ENCODE peak calls at places on chromosomes 7 and 10, in six cellular contexts. S is substantia nigra; Q is KG1; Z is T-helper 17 cell; D is activated CD8-positive, alpha-beta memory T cell treated with anti-CD3 and anti-CD28 coated beads for 1 hour; L is nephron progenitor cell. H is an unnamed sample.

GRCh38 chr10:35588836-35589235 is 16.3 kb upstream of the GJD4 start:
- DNase-seq in L (no peak), Q (no peak), D (no peak), Z (no peak), S (no peak), H (no peak)

GRCh38 chr7:2260820-2261219 is 18.8 kb downstream of the NUDT1 start:
- DNase-seq in Z (no peak), S (no peak), L (no peak), D (no peak), Q (no peak), H (no peak)

GRCh38 chr10:124962421-124962820 is 20.5 kb downstream of the ZRANB1 start:
- DNase-seq in Z (no peak), Q (no peak), L (no peak), D (no peak), S (no peak), H (no peak)

GRCh38 chr7:78690174-78690573 is 763.3 kb downstream of the MAGI2 start:
- DNase-seq in L (no peak), S (no peak), D (no peak), Z (no peak), Q (no peak), H (no peak)

GRCh38 chr7:151135866-151136514 is 31.5 kb downstream of the GBX1 start:
- DNase-seq in S (no peak), Q (no peak), L (no peak), D (no peak), Z (peak), H (no peak)

GRCh38 chr7:44508328-44508990 is 18.0 kb upstream of the NUDCD3 start:
- DNase-seq in L (no peak), S (no peak), Q (peak), Z (no peak), D (no peak), H (no peak)

GRCh38 chr10:122458693-122459092 is 2.7 kb upstream of the HTRA1 start:
- DNase-seq in Z (no peak), Q (no peak), D (no peak), S (peak), L (no peak), H (no peak)

GRCh38 chr10:67476201-67476600 is 219.8 kb downstream of the CTNNA3 start:
- DNase-seq in L (no peak), D (no peak), Q (no peak), S (no peak), Z (no peak), H (no peak)

GRCh38 chr7:76428868-76429805 is 4.4 kb downstream of the ZP3 start:
- DNase-seq in L (no peak), Q (no peak), S (no peak), Z (no peak), D (no peak), H (no peak)

GRCh38 chr10:35998036-35998435 is 355.9 kb upstream of the FZD8 start:
- DNase-seq in L (no peak), Z (no peak), S (no peak), Q (no peak), D (no peak), H (no peak)

GRCh38 chr10:30820282-30820991 is 190.9 kb upstream of the LYZL2 start:
- DNase-seq in Q (no peak), L (no peak), D (no peak), S (no peak), Z (no peak), H (no peak)

GRCh38 chr10:128859738-128860386 is 607.2 kb upstream of the MGMT start:
- DNase-seq in Q (peak), L (peak), Z (no peak), S (no peak), D (no peak), H (no peak)

H was measured in activated gamma-delta T cell.